ENCODE peak calls at places on chromosomes 6 and 20, in five cellular contexts. O, C, H, G and F are unnamed samples.

GRCh38 chr6:100240798-100241197 is 223.9 kb downstream of the SIM1 start:
- DNase-seq in O (no peak), C (no peak), H (no peak), G (no peak), F (no peak)

GRCh38 chr6:160337991-160338390 is 10.2 kb upstream of the SLC22A3 start:
- DNase-seq in O (no peak), C (no peak), H (no peak), G (no peak), F (no peak)

GRCh38 chr6:166258854-166259276 is 49.3 kb downstream of the PRR18 start:
- DNase-seq in O (peak; percentile 81), C (no peak), H (no peak), G (peak; percentile 59), F (no peak)

GRCh38 chr6:145887969-145888368 is 73.4 kb upstream of the FBXO30 start:
- DNase-seq in O (no peak), C (no peak), H (no peak), G (no peak), F (no peak)

GRCh38 chr6:155491421-155491820 is 35.8 kb upstream of the NOX3 start:
- DNase-seq in O (no peak), C (no peak), H (no peak), G (no peak), F (no peak)

GRCh38 chr6:47278545-47278944 is 31.2 kb downstream of the TNFRSF21 start:
- DNase-seq in O (no peak), C (no peak), H (no peak), G (no peak), F (no peak)

GRCh38 chr6:163263998-163264661 is 150.4 kb upstream of the QKI start:
- DNase-seq in O (no peak), C (peak; percentile 59), H (peak; percentile 78), G (no peak), F (no peak)

GRCh38 chr6:99334526-99335127 is 14.8 kb downstream of the FAXC start:
- DNase-seq in O (no peak), C (no peak), H (no peak), G (no peak), F (no peak)

GRCh38 chr20:38497246-38497645 is 24.6 kb downstream of the RALGAPB start:
- DNase-seq in O (no peak), C (no peak), H (no peak), G (no peak), F (no peak)

GRCh38 chr6:163955131-163955530 is 540.6 kb downstream of the QKI start:
- DNase-seq in O (no peak), C (no peak), H (no peak), G (no peak), F (peak; percentile 78)

GRCh38 chr6:87702589-87702945 is 534 bp upstream of the AKIRIN2 start:
- DNase-seq in O (no peak), C (no peak), H (no peak), G (no peak), F (no peak)

GRCh38 chr6:147834377-147834776 is 325.9 kb downstream of the SAMD5 start:
- DNase-seq in O (no peak), C (no peak), H (no peak), G (no peak), F (no peak)

GRCh38 chr20:9981834-9982233 is 53.0 kb upstream of the ANKEF1 start:
- DNase-seq in O (no peak), C (no peak), H (no peak), G (no peak), F (no peak)

GRCh38 chr6:6008648-6009421 is 2.1 kb upstream of the NRN1 start:
- DNase-seq in O (peak; percentile 83), C (peak; percentile 88), H (peak; percentile 86), G (peak; percentile 68), F (no peak)

GRCh38 chr6:44855562-44856494 is 468.3 kb downstream of the CDC5L start:
- DNase-seq in O (no peak), C (no peak), H (no peak), G (no peak), F (peak; percentile 50)

GRCh38 chr20:4045741-4046140 is 30.4 kb upstream of the RNF24 start:
- DNase-seq in O (no peak), C (no peak), H (no peak), G (no peak), F (no peak)

GRCh38 chr20:44643596-44644383 is 7.7 kb downstream of the ADA start:
- DNase-seq in O (peak; percentile 69), C (peak; percentile 85), H (peak; percentile 52), G (peak; percentile 56), F (no peak)

GRCh38 chr6:114430534-114431124 is 87.8 kb upstream of the HS3ST5 start:
- DNase-seq in O (no peak), C (no peak), H (no peak), G (no peak), F (no peak)

GRCh38 chr20:44691424-44692423 is 23.4 kb upstream of the CCN5 start:
- DNase-seq in O (no peak), C (peak; percentile 85), H (no peak), G (no peak), F (peak; percentile 48)

GRCh38 chr6:7706269-7706668 is 19.6 kb upstream of the BMP6 start:
- DNase-seq in O (no peak), C (no peak), H (no peak), G (no peak), F (no peak)

GRCh38 chr6:104957301-104958177 is 632 bp downstream of the LIN28B start:
- DNase-seq in O (no peak), C (peak; percentile 30), H (no peak), G (no peak), F (no peak)

GRCh38 chr6:10400330-10400729 is 14.5 kb downstream of the TFAP2A start:
- DNase-seq in O (no peak), C (no peak), H (no peak), G (no peak), F (no peak)

GRCh38 chr6:146027586-146028249 is 1.1 kb upstream of the GRM1 start:
- DNase-seq in O (no peak), C (no peak), H (peak; percentile 30), G (no peak), F (no peak)

GRCh38 chr6:41555326-41556300 is 9.4 kb downstream of the FOXP4 start:
- DNase-seq in O (no peak), C (no peak), H (no peak), G (no peak), F (no peak)

GRCh38 chr6:11754625-11755289 is 23.8 kb downstream of the ADTRP start:
- DNase-seq in O (no peak), C (no peak), H (no peak), G (no peak), F (no peak)

GRCh38 chr6:88238065-88238464 is 71.9 kb upstream of the CNR1 start:
- DNase-seq in O (no peak), C (no peak), H (no peak), G (no peak), F (no peak)

GRCh38 chr20:37366749-37367148 is 20.8 kb downstream of the SRC start:
- DNase-seq in O (no peak), C (no peak), H (no peak), G (no peak), F (no peak)

GRCh38 chr6:15061908-15062307 is 184.0 kb upstream of the JARID2 start:
- DNase-seq in O (no peak), C (no peak), H (no peak), G (no peak), F (no peak)

GRCh38 chr6:91608428-91608827 is 1021.6 kb upstream of the MAP3K7 start:
- DNase-seq in O (no peak), C (no peak), H (no peak), G (no peak), F (no peak)

GRCh38 chr20:47231382-47232042 is 125.0 kb downstream of the ZMYND8 start:
- DNase-seq in O (no peak), C (no peak), H (no peak), G (no peak), F (no peak)

DNA sequence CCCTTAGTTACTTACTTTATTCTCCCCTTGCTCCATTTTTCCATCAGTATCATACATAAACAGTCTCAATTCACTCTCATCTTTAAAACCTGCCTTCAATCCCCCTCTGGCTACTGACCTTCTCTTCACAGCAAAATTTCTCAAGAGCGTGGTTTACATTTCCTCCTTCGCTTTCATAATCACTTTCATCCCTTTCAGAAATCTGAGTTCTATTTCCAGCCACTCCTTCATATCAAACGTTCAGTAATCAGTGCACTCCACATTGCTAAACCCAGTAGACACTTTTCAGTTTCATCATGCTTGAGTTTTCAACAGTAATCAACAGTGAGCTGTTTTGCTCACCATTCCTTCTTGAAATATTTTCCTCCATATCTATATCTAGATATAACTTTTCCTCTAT is 176.7 kb upstream of the HSF2 start:
- DNase-seq in O (no peak), C (no peak), H (no peak), G (no peak), F (no peak)
- H3K4me3 ChIP-seq in O (no peak overlapping the region), C (no peak overlapping the region), H (no peak overlapping the region), G (no peak overlapping the region), F (no peak overlapping the region)

DNA sequence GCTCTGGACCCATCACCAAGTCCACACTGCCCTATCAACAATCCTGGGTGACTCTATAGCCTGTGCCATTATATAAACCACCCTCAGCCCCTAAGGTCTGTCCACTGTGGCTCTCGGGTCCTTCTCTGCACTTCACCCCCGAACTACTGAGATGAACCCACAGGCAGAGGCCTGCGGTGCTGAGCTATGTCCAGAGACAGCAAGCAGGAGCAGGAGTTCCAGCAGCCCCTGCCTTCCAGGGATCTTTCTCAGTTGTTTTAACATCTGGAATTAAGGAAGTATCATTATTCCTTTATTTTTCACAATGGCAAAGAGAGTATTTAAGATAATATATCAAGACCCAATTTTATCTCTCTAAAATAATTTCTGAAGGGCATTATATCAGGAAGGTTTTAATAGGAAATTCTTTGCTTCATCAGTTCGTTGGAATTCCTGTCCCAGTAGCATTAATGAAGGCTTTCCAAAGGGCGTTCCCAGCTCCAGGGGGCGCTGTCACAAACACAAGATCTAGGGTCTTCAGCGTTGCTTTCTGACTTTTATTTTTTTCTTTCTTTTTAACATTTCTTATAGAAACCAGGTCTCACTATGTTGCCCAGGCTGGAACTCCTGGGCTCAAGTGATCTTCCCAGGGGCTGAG is 27.3 kb downstream of the RRBP1 start:
- DNase-seq in O (no peak), C (no peak), H (no peak), G (no peak), F (no peak)
- TF ChIP-seq CTCF in O (peak; percentile 63), C (peak; percentile 63), H (peak; percentile 27), G (peak; percentile 13), F (peak; percentile 71)

GRCh38 chr6:149990672-149991402 is 27.1 kb downstream of the ULBP1 start:
- DNase-seq in O (no peak), C (no peak), H (no peak), G (no peak), F (no peak)
- H3K27me3 ChIP-seq in O (peaks cover 98% of the 10 kb centered on the region), C (peaks cover 45% of the 10 kb centered on the region), H (peaks cover 11% of the 10 kb centered on the region), G (peaks cover 7% of the 10 kb centered on the region), F (peaks cover 56% of the 10 kb centered on the region)

GRCh38 chr6:27754408-27754782 is 157.8 kb downstream of the OR2B2 start:
- DNase-seq in O (no peak), C (no peak), H (no peak), G (no peak), F (no peak)
- H3K4me3 ChIP-seq in O (peak overlapping the region; percentile 72), C (peak overlapping the region; percentile 67), H (no peak overlapping the region), G (no peak overlapping the region), F (peak overlapping the region; percentile 44)

GRCh38 chr6:78308025-78308424 is 559.3 kb upstream of the IRAK1BP1 start:
- DNase-seq in O (no peak), C (no peak), H (no peak), G (no peak), F (no peak)
- TF ChIP-seq CTCF in O (no peak), C (no peak), H (no peak), G (no peak), F (no peak)

GRCh38 chr6:1893470-1894130 is 283.9 kb downstream of the FOXC1 start:
- DNase-seq in O (no peak), C (no peak), H (no peak), G (no peak), F (no peak)
- H3K27me3 ChIP-seq in O (no peaks in the 10 kb centered on the region), C (no peaks in the 10 kb centered on the region), H (no peaks in the 10 kb centered on the region), G (no peaks in the 10 kb centered on the region), F (no peaks in the 10 kb centered on the region)